ENCODE peak calls at places on chromosomes 7 and 10, in seven cellular contexts. S is psoas muscle, U is body of pancreas, L is heart left ventricle, W is OCI-LY7, Y is transverse colon, K is mammary epithelial cell. N is an unnamed sample.

GRCh38 chr7:99557940-99558305 is 519 bp upstream of the ZNF655 start:
- DNase-seq in S (no peak), U (no peak), L (no peak), W (peak; percentile 19), Y (no peak), K (no peak), N (no peak)

GRCh38 chr10:71075066-71075758 is 137.2 kb upstream of the UNC5B start:
- DNase-seq in S (no peak), U (no peak), L (peak; percentile 76), W (no peak), Y (no peak), K (peak; percentile 77), N (peak; percentile 31)

GRCh38 chr7:142445019-142445686 is 187.3 kb upstream of the PRSS58 start:
- DNase-seq in S (no peak), U (no peak), L (no peak), W (peak; percentile 11), Y (no peak), K (no peak), N (no peak)

GRCh38 chr7:5528071-5528814 is 104.6 kb upstream of the TNRC18 start:
- DNase-seq in S (no peak), U (peak; percentile 59), L (peak; percentile 70), W (peak; percentile 13), Y (peak; percentile 66), K (peak; percentile 44), N (no peak)

GRCh38 chr7:112420236-112420945 is 29.9 kb upstream of the IFRD1 start:
- DNase-seq in S (no peak), U (no peak), L (no peak), W (peak; percentile 23), Y (no peak), K (peak; percentile 53), N (no peak)

GRCh38 chr10:86313621-86314041 is 53.0 kb downstream of the GRID1 start:
- DNase-seq in S (no peak), U (no peak), L (no peak), W (no peak), Y (no peak), K (no peak), N (no peak)

GRCh38 chr7:92698237-92698841 is 108.1 kb upstream of the FAM133B start:
- DNase-seq in S (no peak), U (peak; percentile 65), L (peak; percentile 62), W (no peak), Y (peak; percentile 25), K (peak; percentile 77), N (no peak)

GRCh38 chr7:105677803-105678583 is 96.7 kb upstream of the EFCAB10 start:
- DNase-seq in S (peak; percentile 28), U (no peak), L (peak; percentile 48), W (peak; percentile 32), Y (peak; percentile 68), K (no peak), N (no peak)

GRCh38 chr7:98807306-98807880 is 62.4 kb downstream of the TMEM130 start:
- DNase-seq in S (no peak), U (no peak), L (no peak), W (no peak), Y (no peak), K (peak; percentile 17), N (no peak)

GRCh38 chr10:94308866-94309265 is 53.9 kb downstream of the NOC3L start:
- DNase-seq in S (no peak), U (no peak), L (no peak), W (no peak), Y (no peak), K (no peak), N (no peak)
- H3K9me3 ChIP-seq in S (no peaks in the 10 kb centered on the region), U (no peaks in the 10 kb centered on the region), L (no peaks in the 10 kb centered on the region), W (no peaks in the 10 kb centered on the region), Y (no peaks in the 10 kb centered on the region), K (no peaks in the 10 kb centered on the region), N (no peaks in the 10 kb centered on the region)

DNA sequence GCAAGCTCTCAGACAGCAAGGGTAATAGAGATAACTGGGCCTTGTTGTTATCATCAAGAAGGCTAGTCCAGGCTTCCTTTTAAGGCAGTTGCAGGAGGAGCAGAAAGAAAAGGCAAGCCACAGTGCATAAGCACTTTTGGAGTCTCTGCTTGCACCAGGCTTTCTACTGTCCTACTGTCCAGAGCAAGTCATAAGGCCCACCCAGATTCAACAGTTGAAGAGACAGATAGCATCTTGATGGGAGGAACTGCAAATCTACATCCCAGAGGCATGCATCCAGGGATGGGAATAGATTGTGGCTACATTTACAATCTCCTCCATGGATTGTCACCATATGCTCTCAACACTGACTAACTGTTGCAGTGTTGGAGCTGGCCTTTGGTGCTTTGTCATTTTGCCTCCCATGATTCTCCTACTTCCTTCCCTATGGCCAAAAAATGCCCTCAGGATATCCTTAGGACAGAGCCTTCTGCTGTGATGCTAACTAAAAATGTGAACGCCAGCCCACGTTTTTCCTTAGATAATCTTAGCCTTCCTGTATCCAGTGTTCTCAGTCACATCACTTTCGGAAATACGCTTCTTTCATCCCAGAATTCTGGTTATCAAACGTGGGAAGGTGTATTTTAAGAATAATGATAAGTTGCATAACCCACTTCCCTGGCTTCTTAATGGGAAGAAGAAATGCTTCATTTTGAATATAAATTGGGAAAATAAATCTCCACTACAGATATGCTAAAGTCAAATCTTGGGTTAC is 3.7 kb downstream of the GIMAP4 start:
- DNase-seq in S (no peak), U (no peak), L (no peak), W (no peak), Y (no peak), K (no peak), N (no peak)
- H3K4me3 ChIP-seq in S (no peak overlapping the region), U (no peak overlapping the region), L (no peak overlapping the region), W (no peak overlapping the region), Y (no peak overlapping the region), K (no peak overlapping the region), N (no peak overlapping the region)

GRCh38 chr7:106793015-106793651 is 71.9 kb upstream of the PIK3CG start:
- DNase-seq in S (no peak), U (peak; percentile 31), L (no peak), W (peak; percentile 70), Y (no peak), K (peak; percentile 12), N (peak; percentile 43)
- TF ChIP-seq CTCF in S (peak; percentile 61), U (peak; percentile 51), L (peak; percentile 49), W (peak; percentile 96), Y (peak; percentile 58), K (peak; percentile 71), N (peak; percentile 75)

GRCh38 chr10:37344413-37344812 is 219.0 kb downstream of the ANKRD30A start:
- DNase-seq in S (no peak), U (no peak), L (no peak), W (no peak), Y (no peak), K (no peak), N (no peak)
- H3K9me3 ChIP-seq in S (no peaks in the 10 kb centered on the region), U (no peaks in the 10 kb centered on the region), L (no peaks in the 10 kb centered on the region), W (no peaks in the 10 kb centered on the region), Y (no peaks in the 10 kb centered on the region), K (peaks cover 5% of the 10 kb centered on the region), N (no peaks in the 10 kb centered on the region)

GRCh38 chr7:1247527-1248041 is 14.9 kb downstream of the UNCX start:
- DNase-seq in S (peak; percentile 1), U (no peak), L (no peak), W (no peak), Y (no peak), K (no peak), N (no peak)

GRCh38 chr7:1248077-1248458 is 15.4 kb downstream of the UNCX start:
- DNase-seq in S (peak; percentile 10), U (no peak), L (no peak), W (no peak), Y (no peak), K (no peak), N (no peak)

GRCh38 chr7:1246170-1246870 is 13.6 kb downstream of the UNCX start:
- DNase-seq in S (no peak), U (no peak), L (no peak), W (no peak), Y (no peak), K (no peak), N (no peak)

GRCh38 chr7:1245596-1245995 is 12.9 kb downstream of the UNCX start:
- DNase-seq in S (no peak), U (no peak), L (no peak), W (no peak), Y (no peak), K (no peak), N (no peak)

GRCh38 chr7:1246871-1247526 is 14.3 kb downstream of the UNCX start:
- DNase-seq in S (no peak), U (no peak), L (no peak), W (no peak), Y (no peak), K (no peak), N (no peak)
- H3K4me3 ChIP-seq in S (no peak overlapping the region), U (no peak overlapping the region), L (no peak overlapping the region), W (no peak overlapping the region), Y (no peak overlapping the region), K (no peak overlapping the region), N (no peak overlapping the region)

GRCh38 chr7:109456116-109456515 is 886.4 kb downstream of the DNAJB9 start:
- DNase-seq in S (no peak), U (no peak), L (no peak), W (no peak), Y (no peak), K (no peak), N (no peak)
- TF ChIP-seq CTCF in S (no peak), U (no peak), L (no peak), W (no peak), Y (no peak), K (no peak), N (no peak)

DNA sequence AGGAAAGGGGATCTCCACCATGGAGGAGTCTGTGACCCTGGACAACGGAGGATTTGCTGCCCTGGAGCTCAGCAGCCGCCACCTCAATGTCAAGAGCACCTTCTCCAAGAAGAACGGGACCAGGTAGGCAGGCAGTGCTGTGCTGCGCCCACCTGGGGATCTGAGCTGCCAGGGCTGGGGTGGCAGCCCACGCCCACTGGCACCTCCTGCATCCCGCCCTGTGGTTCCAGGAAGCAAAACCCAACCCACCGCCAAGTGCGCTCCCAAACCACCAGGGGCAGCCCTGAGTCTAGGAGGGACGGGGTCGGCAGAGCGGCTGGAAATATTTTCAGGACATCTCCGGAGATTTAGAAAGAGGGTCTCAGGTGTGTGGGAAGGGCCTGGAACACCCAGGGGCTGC is 440.3 kb upstream of the FOXK1 start:
- DNase-seq in S (no peak), U (no peak), L (no peak), W (no peak), Y (no peak), K (no peak), N (no peak)
- H3K9me3 ChIP-seq in S (no peaks in the 10 kb centered on the region), U (no peaks in the 10 kb centered on the region), L (no peaks in the 10 kb centered on the region), W (no peaks in the 10 kb centered on the region), Y (no peaks in the 10 kb centered on the region), K (peaks cover 40% of the 10 kb centered on the region), N (no peaks in the 10 kb centered on the region)

GRCh38 chr7:141291541-141291940 is 217.7 kb downstream of the TMEM178B start:
- DNase-seq in S (no peak), U (no peak), L (no peak), W (no peak), Y (no peak), K (no peak), N (no peak)

GRCh38 chr7:141287936-141288335 is 214.1 kb downstream of the TMEM178B start:
- DNase-seq in S (no peak), U (no peak), L (no peak), W (no peak), Y (no peak), K (no peak), N (no peak)

GRCh38 chr7:141290365-141290764 is 216.5 kb downstream of the TMEM178B start:
- DNase-seq in S (no peak), U (no peak), L (no peak), W (no peak), Y (no peak), K (no peak), N (no peak)

GRCh38 chr7:141288626-141289025 is 214.8 kb downstream of the TMEM178B start:
- DNase-seq in S (no peak), U (no peak), L (no peak), W (no peak), Y (no peak), K (no peak), N (no peak)

GRCh38 chr7:141290951-141291350 is 217.1 kb downstream of the TMEM178B start:
- DNase-seq in S (no peak), U (no peak), L (no peak), W (no peak), Y (no peak), K (no peak), N (no peak)
- H3K4me3 ChIP-seq in S (no peak overlapping the region), U (no peak overlapping the region), L (no peak overlapping the region), W (no peak overlapping the region), Y (no peak overlapping the region), K (no peak overlapping the region), N (no peak overlapping the region)

N was measured in Caco-2.